ENCODE peak calls at places on chromosomes 16 and 17, in five cellular contexts. I is heart left ventricle, U is testis, H is gastrocnemius medialis, V is suprapubic skin. R is an unnamed sample.

GRCh38 chr17:78040561-78041400 is 82.3 kb downstream of the TNRC6C start:
- DNase-seq in I (peak; percentile 81), U (peak; percentile 61), H (peak; percentile 57), V (peak; percentile 72), R (no peak)

GRCh38 chr17:45339646-45340605 is 23.1 kb upstream of the MAP3K14 start:
- DNase-seq in I (no peak), U (no peak), H (no peak), V (no peak), R (no peak)

GRCh38 chr16:75112281-75113045 is 4.1 kb downstream of the LDHD start:
- DNase-seq in I (no peak), U (no peak), H (no peak), V (peak; percentile 60), R (no peak)

GRCh38 chr16:74568961-74569631 is 37.8 kb downstream of the GLG1 start:
- DNase-seq in I (no peak), U (no peak), H (no peak), V (no peak), R (no peak)

GRCh38 chr16:3092501-3092991 is 6.5 kb downstream of the ZSCAN10 start:
- DNase-seq in I (no peak), U (no peak), H (no peak), V (no peak), R (no peak)

GRCh38 chr17:75516619-75517276 is 420 bp downstream of the TSEN54 start:
- DNase-seq in I (no peak), U (no peak), H (no peak), V (no peak), R (no peak)

GRCh38 chr16:11964761-11965539 is at the start of gene TNFRSF17:
- DNase-seq in I (no peak), U (peak; percentile 71), H (no peak), V (no peak), R (no peak)

GRCh38 chr16:31344712-31345111 is 10.3 kb upstream of the ITGAX start:
- DNase-seq in I (peak; percentile 6), U (peak; percentile 7), H (no peak), V (peak; percentile 15), R (no peak)

GRCh38 chr17:72719582-72720493 is 372.6 kb downstream of the SLC39A11 start:
- DNase-seq in I (no peak), U (no peak), H (no peak), V (no peak), R (no peak)

GRCh38 chr16:85448557-85449194 is 164.4 kb upstream of the GSE1 start:
- DNase-seq in I (no peak), U (no peak), H (no peak), V (no peak), R (no peak)

GRCh38 chr16:87778476-87778829 is 12.7 kb upstream of the KLHDC4 start:
- DNase-seq in I (no peak), U (no peak), H (no peak), V (no peak), R (no peak)

GRCh38 chr17:57001541-57001940 is 23.6 kb downstream of the SCPEP1 start:
- DNase-seq in I (no peak), U (no peak), H (no peak), V (no peak), R (no peak)

GRCh38 chr16:47578573-47578972 is 117.4 kb downstream of the PHKB start:
- DNase-seq in I (no peak), U (no peak), H (no peak), V (no peak), R (no peak)

GRCh38 chr17:44095647-44096496 is 25.3 kb downstream of the G6PC3 start:
- DNase-seq in I (peak; percentile 86), U (peak; percentile 78), H (peak; percentile 53), V (no peak), R (no peak)

GRCh38 chr17:81731271-81731670 is 19.2 kb downstream of the SLC25A10 start:
- DNase-seq in I (no peak), U (no peak), H (no peak), V (no peak), R (no peak)

GRCh38 chr16:27221576-27222498 is 18.5 kb downstream of the KDM8 start:
- DNase-seq in I (peak; percentile 59), U (no peak), H (no peak), V (peak; percentile 71), R (no peak)

GRCh38 chr17:69588316-69588715 is 173.8 kb downstream of the MAP2K6 start:
- DNase-seq in I (no peak), U (no peak), H (no peak), V (no peak), R (no peak)

GRCh38 chr17:75515523-75516254 is at the start of gene CASKIN2:
- DNase-seq in I (peak; percentile 97), U (peak; percentile 96), H (peak; percentile 91), V (peak; percentile 96), R (peak; percentile 94)

GRCh38 chr16:27650073-27650701 is 100.2 kb downstream of the KATNIP start:
- DNase-seq in I (peak; percentile 42), U (no peak), H (no peak), V (no peak), R (no peak)

GRCh38 chr16:87318158-87318644 is 1.0 kb upstream of the C16orf95 start:
- DNase-seq in I (no peak), U (no peak), H (no peak), V (peak; percentile 56), R (no peak)

GRCh38 chr17:5769936-5770335 is 185.6 kb upstream of the NLRP1 start:
- DNase-seq in I (no peak), U (no peak), H (no peak), V (no peak), R (no peak)

GRCh38 chr17:7633093-7633492 is 3.2 kb downstream of the SHBG start:
- DNase-seq in I (no peak), U (no peak), H (no peak), V (no peak), R (no peak)

GRCh38 chr16:66188786-66189725 is 177.4 kb upstream of the CDH5 start:
- DNase-seq in I (no peak), U (peak; percentile 43), H (no peak), V (no peak), R (peak; percentile 59)

GRCh38 chr16:13936596-13937081 is 16.7 kb downstream of the ERCC4 start:
- DNase-seq in I (peak; percentile 44), U (no peak), H (peak; percentile 25), V (no peak), R (no peak)

GRCh38 chr17:79810138-79811027 is 13.5 kb upstream of the CBX8 start:
- DNase-seq in I (peak; percentile 80), U (peak; percentile 89), H (no peak), V (peak; percentile 65), R (no peak)

GRCh38 chr17:48335858-48336500 is 94.0 kb downstream of the SKAP1 start:
- DNase-seq in I (no peak), U (no peak), H (no peak), V (no peak), R (no peak)

GRCh38 chr17:4362141-4362540 is 4.3 kb downstream of the UBE2G1 start:
- DNase-seq in I (no peak), U (peak; percentile 37), H (no peak), V (no peak), R (no peak)

GRCh38 chr17:4365103-4365627 is 1.3 kb downstream of the UBE2G1 start:
- DNase-seq in I (peak; percentile 95), U (peak; percentile 95), H (peak; percentile 95), V (peak; percentile 93), R (peak; percentile 75)

GRCh38 chr17:4366312-4367063 is at the start of gene UBE2G1:
- DNase-seq in I (peak; percentile 98), U (peak; percentile 98), H (peak; percentile 95), V (peak; percentile 98), R (peak; percentile 94)

GRCh38 chr17:4365628-4366311 is 705 bp downstream of the UBE2G1 start:
- DNase-seq in I (peak; percentile 47), U (peak; percentile 65), H (no peak), V (peak; percentile 74), R (no peak)

DNA sequence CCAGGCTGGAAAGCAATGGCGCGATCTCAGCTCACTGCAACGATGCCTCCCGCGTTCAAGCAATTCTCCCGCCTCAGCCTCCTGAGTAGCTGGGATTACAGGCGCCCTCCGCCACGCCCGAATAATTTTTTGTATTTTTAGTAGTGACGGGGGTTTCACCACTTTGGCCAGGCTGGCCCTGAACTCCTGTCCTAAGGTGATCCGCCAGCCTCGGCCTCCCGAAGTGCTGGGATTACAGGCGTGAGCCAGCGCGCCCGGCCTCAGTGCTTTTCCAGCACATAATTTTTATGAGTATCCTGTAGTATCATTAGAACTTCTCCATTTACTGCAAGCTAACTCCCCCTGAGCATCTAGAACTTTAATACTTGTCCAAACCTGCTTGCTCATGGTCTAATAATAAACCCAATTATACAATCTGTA is 1.8 kb downstream of the UBE2G1 start:
- DNase-seq in I (no peak), U (no peak), H (peak; percentile 34), V (no peak), R (no peak)
- TF ChIP-seq CTCF in I (no peak), U (no peak), H (no peak), V (no peak), R (no peak)

GRCh38 chr17:49994085-49995054 is 654 bp downstream of the DLX3 start:
- DNase-seq in I (no peak), U (no peak), H (no peak), V (no peak), R (no peak)

GRCh38 chr17:49996121-49996494 is 1.1 kb upstream of the DLX3 start:
- DNase-seq in I (no peak), U (no peak), H (no peak), V (no peak), R (no peak)

GRCh38 chr17:49993423-49994037 is 1.5 kb downstream of the DLX3 start:
- DNase-seq in I (no peak), U (no peak), H (no peak), V (no peak), R (no peak)

GRCh38 chr17:49996495-49997255 is 1.7 kb upstream of the DLX3 start:
- DNase-seq in I (no peak), U (peak; percentile 60), H (no peak), V (no peak), R (peak; percentile 28)

GRCh38 chr17:49995055-49995738 is at the start of gene DLX3:
- DNase-seq in I (peak; percentile 80), U (peak; percentile 81), H (no peak), V (no peak), R (no peak)
- TF ChIP-seq POLR2A in I (no peak), U (no peak), H (no peak), V (no peak), R (no peak)

GRCh38 chr17:21602176-21602575 is 90.1 kb upstream of the KCNJ18 start:
- DNase-seq in I (no peak), U (no peak), H (no peak), V (no peak), R (no peak)
- TF ChIP-seq CTCF in I (no peak), U (no peak), H (no peak), V (no peak), R (no peak)

DNA sequence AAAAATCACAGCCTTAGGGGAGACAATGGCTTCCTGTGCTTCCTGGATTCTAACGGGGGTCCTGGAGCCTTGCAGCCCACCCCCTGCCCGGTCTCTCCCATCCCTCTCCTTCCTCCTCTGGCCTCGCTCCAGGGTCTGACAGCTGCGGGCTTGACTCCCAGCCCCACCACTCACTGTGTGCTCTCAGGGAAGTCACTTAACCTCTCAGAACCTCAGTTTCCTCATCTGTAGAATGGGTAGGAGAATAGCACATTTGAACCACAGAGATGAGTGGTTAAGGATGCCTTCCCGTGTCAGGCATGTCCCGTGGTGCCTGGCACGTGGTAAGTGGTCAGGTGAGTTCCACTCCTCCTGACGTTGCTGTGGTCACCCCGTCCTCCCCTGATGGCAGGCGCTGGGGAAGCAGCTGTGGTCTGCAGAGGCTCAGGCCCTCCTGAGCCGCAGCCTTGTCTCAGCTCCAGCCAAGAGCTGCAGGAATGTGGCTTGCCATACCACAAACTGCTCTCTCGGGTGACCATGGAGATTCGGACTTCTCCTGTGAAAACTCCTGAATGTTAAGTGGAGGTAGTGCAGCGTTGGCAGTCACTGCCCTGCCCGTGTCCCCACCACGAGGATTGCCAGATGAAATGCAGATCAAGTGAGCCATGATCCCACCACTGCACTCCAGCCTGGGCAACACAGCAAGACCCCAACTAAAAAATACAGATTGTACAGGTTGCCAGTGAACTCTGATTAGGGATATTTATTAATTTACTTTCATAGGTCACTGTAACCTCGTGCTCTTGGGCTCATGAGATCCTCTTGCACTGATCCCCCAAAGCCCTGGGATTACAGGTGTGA is 85.7 kb downstream of the NT5M start:
- DNase-seq in I (no peak), U (no peak), H (no peak), V (no peak), R (no peak)
- TF ChIP-seq POLR2A in I (no peak), U (no peak), H (no peak), V (no peak), R (no peak)